ENCODE peak calls at places on chromosomes 4 and X, in seven cellular contexts. One of them, this sample, is unnamed.

GRCh38 chr4:185880571-185880970 is 68.6 kb upstream of the SORBS2 start:
- DNase-seq in GM23248: no peak
- DNase-seq in COR-L47: no peak
- DNase-seq in LoVo: no peak
- DNase-seq in fibroblast of the conjunctiva: no peak
- DNase-seq in A549: peak
- DNase-seq in left ventricle myocardium superior: no peak
- DNase-seq in this sample: no peak

GRCh38 chr4:24763631-24764302 is 31.6 kb upstream of the SOD3 start:
- DNase-seq in fibroblast of the conjunctiva: no peak
- DNase-seq in LoVo: no peak
- DNase-seq in COR-L47: no peak
- DNase-seq in GM23248: peak
- DNase-seq in left ventricle myocardium superior: no peak
- DNase-seq in A549: peak
- DNase-seq in this sample: peak

GRCh38 chrX:129000018-129000417 is 523.3 kb downstream of the SMARCA1 start:
- DNase-seq in LoVo: no peak
- DNase-seq in fibroblast of the conjunctiva: no peak
- DNase-seq in COR-L47: peak
- DNase-seq in left ventricle myocardium superior: no peak
- DNase-seq in GM23248: no peak
- DNase-seq in A549: no peak
- DNase-seq in this sample: no peak

GRCh38 chrX:118655561-118656246 is 71.7 kb upstream of the IL13RA1 start:
- DNase-seq in fibroblast of the conjunctiva: no peak
- DNase-seq in left ventricle myocardium superior: no peak
- DNase-seq in GM23248: peak
- DNase-seq in A549: peak
- DNase-seq in LoVo: no peak
- DNase-seq in COR-L47: no peak
- DNase-seq in this sample: peak

GRCh38 chrX:130825509-130825908 is 77.5 kb downstream of the ENOX2 start:
- DNase-seq in GM23248: no peak
- DNase-seq in COR-L47: no peak
- DNase-seq in fibroblast of the conjunctiva: no peak
- DNase-seq in LoVo: no peak
- DNase-seq in A549: no peak
- DNase-seq in left ventricle myocardium superior: no peak
- DNase-seq in this sample: no peak

GRCh38 chr4:88846232-88846790 is 148.7 kb upstream of the NAP1L5 start:
- DNase-seq in A549: peak
- DNase-seq in LoVo: peak
- DNase-seq in GM23248: no peak
- DNase-seq in left ventricle myocardium superior: no peak
- DNase-seq in COR-L47: no peak
- DNase-seq in fibroblast of the conjunctiva: no peak
- DNase-seq in this sample: no peak

GRCh38 chr4:8435656-8436121 is 4.8 kb downstream of the ACOX3 start:
- DNase-seq in GM23248: peak
- DNase-seq in left ventricle myocardium superior: no peak
- DNase-seq in LoVo: peak
- DNase-seq in A549: no peak
- DNase-seq in COR-L47: no peak
- DNase-seq in fibroblast of the conjunctiva: no peak
- DNase-seq in this sample: no peak

GRCh38 chr4:184417802-184418511 is 56.4 kb downstream of the IRF2 start:
- DNase-seq in COR-L47: no peak
- DNase-seq in fibroblast of the conjunctiva: peak
- DNase-seq in left ventricle myocardium superior: no peak
- DNase-seq in LoVo: peak
- DNase-seq in A549: peak
- DNase-seq in GM23248: peak
- DNase-seq in this sample: peak

GRCh38 chrX:46913710-46914109 is 1.5 kb downstream of the JADE3 start:
- DNase-seq in LoVo: no peak
- DNase-seq in left ventricle myocardium superior: no peak
- DNase-seq in GM23248: peak
- DNase-seq in A549: peak
- DNase-seq in fibroblast of the conjunctiva: no peak
- DNase-seq in COR-L47: no peak
- DNase-seq in this sample: peak

GRCh38 chrX:101749436-101749835 is 89.8 kb upstream of the ARMCX2 start:
- DNase-seq in COR-L47: no peak
- DNase-seq in LoVo: no peak
- DNase-seq in left ventricle myocardium superior: no peak
- DNase-seq in A549: peak
- DNase-seq in GM23248: peak
- DNase-seq in fibroblast of the conjunctiva: no peak
- DNase-seq in this sample: peak

GRCh38 chr4:185566425-185566824 is 31.1 kb upstream of the PDLIM3 start:
- DNase-seq in A549: no peak
- DNase-seq in GM23248: no peak
- DNase-seq in fibroblast of the conjunctiva: no peak
- DNase-seq in COR-L47: no peak
- DNase-seq in LoVo: no peak
- DNase-seq in left ventricle myocardium superior: peak
- DNase-seq in this sample: no peak

GRCh38 chr4:7815562-7815961 is 124.1 kb downstream of the AFAP1 start:
- DNase-seq in LoVo: no peak
- DNase-seq in left ventricle myocardium superior: no peak
- DNase-seq in A549: peak
- DNase-seq in GM23248: peak
- DNase-seq in fibroblast of the conjunctiva: peak
- DNase-seq in COR-L47: no peak
- DNase-seq in this sample: peak

GRCh38 chrX:41010188-41010846 is 74.9 kb upstream of the USP9X start:
- DNase-seq in COR-L47: no peak
- DNase-seq in left ventricle myocardium superior: peak
- DNase-seq in A549: peak
- DNase-seq in GM23248: peak
- DNase-seq in LoVo: peak
- DNase-seq in fibroblast of the conjunctiva: peak
- DNase-seq in this sample: peak

GRCh38 chr4:174260099-174260498 is 23.4 kb downstream of the FBXO8 start:
- DNase-seq in COR-L47: no peak
- DNase-seq in LoVo: no peak
- DNase-seq in fibroblast of the conjunctiva: peak
- DNase-seq in GM23248: peak
- DNase-seq in A549: peak
- DNase-seq in left ventricle myocardium superior: no peak
- DNase-seq in this sample: peak

GRCh38 chrX:9690046-9690445 is 75.6 kb downstream of the GPR143 start:
- DNase-seq in LoVo: no peak
- DNase-seq in left ventricle myocardium superior: no peak
- DNase-seq in GM23248: no peak
- DNase-seq in fibroblast of the conjunctiva: no peak
- DNase-seq in A549: no peak
- DNase-seq in COR-L47: no peak
- DNase-seq in this sample: no peak

GRCh38 chrX:3582421-3582820 is 131.0 kb downstream of the PRKX start:
- DNase-seq in GM23248: no peak
- DNase-seq in LoVo: no peak
- DNase-seq in COR-L47: no peak
- DNase-seq in A549: no peak
- DNase-seq in fibroblast of the conjunctiva: no peak
- DNase-seq in left ventricle myocardium superior: no peak
- DNase-seq in this sample: no peak

GRCh38 chr4:2424581-2424980 is 5.8 kb downstream of the CFAP99 start:
- DNase-seq in GM23248: peak
- DNase-seq in fibroblast of the conjunctiva: no peak
- DNase-seq in A549: no peak
- DNase-seq in left ventricle myocardium superior: no peak
- DNase-seq in COR-L47: no peak
- DNase-seq in LoVo: no peak
- DNase-seq in this sample: no peak

GRCh38 chr4:189001283-189001970 is 862.2 kb downstream of the TRIML1 start:
- DNase-seq in LoVo: no peak
- DNase-seq in fibroblast of the conjunctiva: no peak
- DNase-seq in left ventricle myocardium superior: no peak
- DNase-seq in A549: no peak
- DNase-seq in GM23248: no peak
- DNase-seq in COR-L47: no peak
- DNase-seq in this sample: no peak

GRCh38 chrX:102651968-102652744 is 873 bp downstream of the GPRASP1 start:
- DNase-seq in fibroblast of the conjunctiva: peak
- DNase-seq in left ventricle myocardium superior: peak
- DNase-seq in A549: peak
- DNase-seq in COR-L47: peak
- DNase-seq in LoVo: no peak
- DNase-seq in GM23248: peak
- DNase-seq in this sample: peak

GRCh38 chr4:88672987-88673386 is 24.6 kb downstream of the NAP1L5 start:
- DNase-seq in LoVo: peak
- DNase-seq in COR-L47: peak
- DNase-seq in GM23248: peak
- DNase-seq in A549: peak
- DNase-seq in left ventricle myocardium superior: no peak
- DNase-seq in fibroblast of the conjunctiva: no peak
- DNase-seq in this sample: peak

GRCh38 chr4:5416637-5417036 is 291.7 kb downstream of the EVC2 start:
- DNase-seq in LoVo: no peak
- DNase-seq in fibroblast of the conjunctiva: no peak
- DNase-seq in GM23248: no peak
- DNase-seq in COR-L47: no peak
- DNase-seq in left ventricle myocardium superior: no peak
- DNase-seq in A549: no peak
- DNase-seq in this sample: no peak

GRCh38 chrX:8607326-8607725 is 124.6 kb downstream of the ANOS1 start:
- DNase-seq in GM23248: peak
- DNase-seq in A549: no peak
- DNase-seq in LoVo: no peak
- DNase-seq in left ventricle myocardium superior: no peak
- DNase-seq in fibroblast of the conjunctiva: peak
- DNase-seq in COR-L47: no peak
- DNase-seq in this sample: no peak

GRCh38 chr4:10204401-10205058 is 87.9 kb upstream of the WDR1 start:
- DNase-seq in LoVo: no peak
- DNase-seq in A549: no peak
- DNase-seq in left ventricle myocardium superior: peak
- DNase-seq in COR-L47: no peak
- DNase-seq in GM23248: peak
- DNase-seq in fibroblast of the conjunctiva: no peak
- DNase-seq in this sample: peak

GRCh38 chr4:14143892-14144291 is 516.4 kb upstream of the BOD1L1 start:
- DNase-seq in COR-L47: no peak
- DNase-seq in fibroblast of the conjunctiva: no peak
- DNase-seq in GM23248: no peak
- DNase-seq in A549: peak
- DNase-seq in LoVo: peak
- DNase-seq in left ventricle myocardium superior: no peak
- DNase-seq in this sample: no peak

GRCh38 chrX:153938226-153938786 is 3.5 kb upstream of the NAA10 start:
- DNase-seq in COR-L47: no peak
- DNase-seq in left ventricle myocardium superior: no peak
- DNase-seq in LoVo: no peak
- DNase-seq in GM23248: no peak
- DNase-seq in A549: no peak
- DNase-seq in fibroblast of the conjunctiva: no peak
- DNase-seq in this sample: no peak

GRCh38 chr4:19135886-19136633 is 1114.5 kb upstream of the LCORL start:
- DNase-seq in A549: no peak
- DNase-seq in GM23248: no peak
- DNase-seq in fibroblast of the conjunctiva: no peak
- DNase-seq in LoVo: no peak
- DNase-seq in COR-L47: no peak
- DNase-seq in left ventricle myocardium superior: no peak
- DNase-seq in this sample: no peak

GRCh38 chr4:55819634-55820033 is at the start of gene EXOC1L:
- DNase-seq in left ventricle myocardium superior: no peak
- DNase-seq in LoVo: no peak
- DNase-seq in A549: no peak
- DNase-seq in fibroblast of the conjunctiva: no peak
- DNase-seq in COR-L47: no peak
- DNase-seq in GM23248: peak
- DNase-seq in this sample: no peak

GRCh38 chrX:155094468-155095061 is 23.3 kb downstream of the BRCC3 start:
- DNase-seq in GM23248: peak
- DNase-seq in left ventricle myocardium superior: no peak
- DNase-seq in A549: peak
- DNase-seq in LoVo: peak
- DNase-seq in fibroblast of the conjunctiva: no peak
- DNase-seq in COR-L47: peak
- DNase-seq in this sample: no peak

GRCh38 chr4:33737721-33738120 is 2506.6 kb downstream of the ARAP2 start:
- DNase-seq in COR-L47: no peak
- DNase-seq in A549: no peak
- DNase-seq in LoVo: no peak
- DNase-seq in GM23248: no peak
- DNase-seq in left ventricle myocardium superior: no peak
- DNase-seq in fibroblast of the conjunctiva: no peak
- DNase-seq in this sample: no peak

GRCh38 chr4:1868293-1868692 is 2.9 kb upstream of the NSD2 start:
- DNase-seq in GM23248: no peak
- DNase-seq in COR-L47: no peak
- DNase-seq in LoVo: peak
- DNase-seq in A549: peak
- DNase-seq in left ventricle myocardium superior: no peak
- DNase-seq in fibroblast of the conjunctiva: no peak
- DNase-seq in this sample: no peak

GRCh38 chr4:138445098-138445497 is 202.9 kb upstream of the SLC7A11 start:
- DNase-seq in COR-L47: no peak
- DNase-seq in A549: no peak
- DNase-seq in LoVo: no peak
- DNase-seq in GM23248: peak
- DNase-seq in left ventricle myocardium superior: no peak
- DNase-seq in fibroblast of the conjunctiva: peak
- DNase-seq in this sample: peak

GRCh38 chr4:186345184-186345583 is 79.2 kb downstream of the F11 start:
- DNase-seq in COR-L47: no peak
- DNase-seq in A549: no peak
- DNase-seq in LoVo: no peak
- DNase-seq in GM23248: no peak
- DNase-seq in fibroblast of the conjunctiva: no peak
- DNase-seq in left ventricle myocardium superior: no peak
- DNase-seq in this sample: no peak

GRCh38 chrX:140141444-140142029 is 176.2 kb upstream of the CXorf66 start:
- DNase-seq in fibroblast of the conjunctiva: peak
- DNase-seq in COR-L47: no peak
- DNase-seq in A549: peak
- DNase-seq in GM23248: peak
- DNase-seq in left ventricle myocardium superior: no peak
- DNase-seq in LoVo: peak
- DNase-seq in this sample: peak